ENCODE peak calls at places on chromosomes 13 and 19, in ten cellular contexts. M, O, R, B, K, E, P, A, J and V are unnamed samples.

GRCh38 chr19:15869109-15869555 is 28.7 kb downstream of the CYP4F2 start:
- DNase-seq in M (peak; percentile 35), O (peak; percentile 2), R (peak; percentile 46), B (peak; percentile 21), K (no peak), E (no peak), P (peak; percentile 27), A (peak; percentile 19), J (no peak), V (no peak)

GRCh38 chr13:83223546-83223945 is 658.7 kb downstream of the SLITRK1 start:
- DNase-seq in M (no peak), O (no peak), R (no peak), B (no peak), K (no peak), E (no peak), P (no peak), A (no peak), J (no peak), V (no peak)

GRCh38 chr19:1856345-1856697 is 7.1 kb downstream of the KLF16 start:
- DNase-seq in M (peak; percentile 31), O (no peak), R (no peak), B (no peak), K (no peak), E (no peak), P (no peak), A (no peak), J (no peak), V (no peak)

GRCh38 chr19:29454109-29454508 is 71.7 kb upstream of the VSTM2B start:
- DNase-seq in M (no peak), O (no peak), R (no peak), B (no peak), K (no peak), E (no peak), P (no peak), A (no peak), J (no peak), V (peak; percentile 12)

GRCh38 chr13:101785858-101786257 is 333.4 kb downstream of the ITGBL1 start:
- DNase-seq in M (peak; percentile 1), O (no peak), R (peak; percentile 77), B (no peak), K (no peak), E (peak; percentile 72), P (no peak), A (no peak), J (peak; percentile 14), V (no peak)

GRCh38 chr19:36023432-36023831 is 9.2 kb downstream of the CLIP3 start:
- DNase-seq in M (no peak), O (no peak), R (no peak), B (no peak), K (no peak), E (no peak), P (no peak), A (no peak), J (no peak), V (no peak)

GRCh38 chr19:48868196-48868886 is at the start of gene PLEKHA4:
- DNase-seq in M (no peak), O (peak; percentile 65), R (no peak), B (peak; percentile 52), K (peak; percentile 88), E (peak; percentile 57), P (peak; percentile 68), A (peak; percentile 80), J (peak; percentile 81), V (peak; percentile 64)

GRCh38 chr13:112748947-112749346 is 59.1 kb downstream of the ATP11A start:
- DNase-seq in M (no peak), O (peak; percentile 70), R (no peak), B (no peak), K (no peak), E (no peak), P (peak; percentile 73), A (peak; percentile 61), J (peak; percentile 69), V (no peak)

GRCh38 chr19:16920816-16921529 is 32.2 kb downstream of the F2RL3 start:
- DNase-seq in M (no peak), O (no peak), R (no peak), B (no peak), K (no peak), E (no peak), P (peak; percentile 90), A (no peak), J (no peak), V (no peak)

GRCh38 chr19:16470911-16471811 is 609 bp downstream of the EPS15L1 start:
- DNase-seq in M (peak; percentile 51), O (no peak), R (peak; percentile 65), B (peak; percentile 56), K (no peak), E (no peak), P (no peak), A (no peak), J (peak; percentile 25), V (no peak)

GRCh38 chr13:87999141-87999765 is 328.1 kb downstream of the SLITRK5 start:
- DNase-seq in M (no peak), O (no peak), R (no peak), B (no peak), K (no peak), E (no peak), P (no peak), A (no peak), J (no peak), V (no peak)

GRCh38 chr13:26941345-26942174 is 181.0 kb upstream of the GPR12 start:
- DNase-seq in M (no peak), O (no peak), R (no peak), B (no peak), K (no peak), E (no peak), P (no peak), A (no peak), J (no peak), V (no peak)

GRCh38 chr19:13492128-13492527 is 14.2 kb downstream of the CACNA1A start:
- DNase-seq in M (no peak), O (no peak), R (peak; percentile 67), B (no peak), K (no peak), E (no peak), P (no peak), A (no peak), J (no peak), V (no peak)

GRCh38 chr19:31675187-31675913 is 326.1 kb upstream of the TSHZ3 start:
- DNase-seq in M (no peak), O (no peak), R (no peak), B (no peak), K (no peak), E (no peak), P (no peak), A (no peak), J (no peak), V (no peak)

GRCh38 chr13:64704121-64704520 is 2526.0 kb downstream of the PCDH9 start:
- DNase-seq in M (no peak), O (no peak), R (no peak), B (no peak), K (no peak), E (no peak), P (no peak), A (no peak), J (no peak), V (no peak)

GRCh38 chr19:49106648-49107135 is 7.5 kb upstream of the LIN7B start:
- DNase-seq in M (peak; percentile 73), O (peak; percentile 56), R (peak; percentile 81), B (no peak), K (peak; percentile 66), E (peak; percentile 81), P (peak; percentile 61), A (no peak), J (peak; percentile 62), V (peak; percentile 78)

GRCh38 chr19:10078329-10078728 is 7.8 kb upstream of the SHFL start:
- DNase-seq in M (no peak), O (no peak), R (no peak), B (no peak), K (no peak), E (no peak), P (no peak), A (no peak), J (no peak), V (no peak)

GRCh38 chr13:85549819-85550218 is 249.4 kb downstream of the SLITRK6 start:
- DNase-seq in M (no peak), O (no peak), R (no peak), B (no peak), K (no peak), E (no peak), P (no peak), A (no peak), J (no peak), V (no peak)

DNA sequence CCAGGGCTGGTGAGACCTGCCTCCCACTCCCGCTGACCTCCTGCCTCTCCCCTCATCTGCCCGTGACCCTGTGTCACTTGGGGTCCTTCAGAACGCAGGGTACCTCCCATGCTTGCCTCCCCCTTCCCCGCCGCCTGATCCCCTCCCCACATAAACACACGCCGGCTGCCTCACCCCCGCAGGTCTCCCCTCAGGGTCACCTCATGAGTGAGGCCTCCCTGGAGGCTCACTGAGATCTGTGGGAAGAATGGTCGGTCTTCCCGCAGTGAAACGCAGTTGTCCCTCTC is 37.1 kb downstream of the FAM124A start:
- DNase-seq in M (no peak), O (no peak), R (no peak), B (no peak), K (no peak), E (no peak), P (no peak), A (no peak), J (no peak), V (no peak)
- H3K4me1 ChIP-seq in M (peaks cover under 1% of the 10 kb centered on the region), O (peaks cover 3% of the 10 kb centered on the region), R (peaks cover 42% of the 10 kb centered on the region), B (no peaks in the 10 kb centered on the region), K (no peaks in the 10 kb centered on the region), E (peaks cover 3% of the 10 kb centered on the region), P (peaks cover under 1% of the 10 kb centered on the region), A (no peaks in the 10 kb centered on the region), J (peaks cover 16% of the 10 kb centered on the region), V (no peaks in the 10 kb centered on the region)

GRCh38 chr19:38004100-38004504 is 97.1 kb downstream of the SIPA1L3 start:
- DNase-seq in M (no peak), O (no peak), R (no peak), B (no peak), K (no peak), E (no peak), P (no peak), A (no peak), J (no peak), V (no peak)
- TF ChIP-seq CTCF in M (no peak), O (no peak), R (no peak), B (no peak), K (no peak), E (no peak), P (no peak), A (no peak), J (no peak), V (no peak)

GRCh38 chr19:45558399-45558878 is 26.2 kb downstream of the OPA3 start:
- DNase-seq in M (peak; percentile 92), O (peak; percentile 64), R (peak; percentile 93), B (peak; percentile 34), K (no peak), E (peak; percentile 82), P (peak; percentile 57), A (no peak), J (no peak), V (peak; percentile 74)
- H3K4me1 ChIP-seq in M (peaks cover 36% of the 10 kb centered on the region), O (no peaks in the 10 kb centered on the region), R (peaks cover 7% of the 10 kb centered on the region), B (no peaks in the 10 kb centered on the region), K (no peaks in the 10 kb centered on the region), E (no peaks in the 10 kb centered on the region), P (no peaks in the 10 kb centered on the region), A (no peaks in the 10 kb centered on the region), J (peaks cover 19% of the 10 kb centered on the region), V (peaks cover 21% of the 10 kb centered on the region)

DNA sequence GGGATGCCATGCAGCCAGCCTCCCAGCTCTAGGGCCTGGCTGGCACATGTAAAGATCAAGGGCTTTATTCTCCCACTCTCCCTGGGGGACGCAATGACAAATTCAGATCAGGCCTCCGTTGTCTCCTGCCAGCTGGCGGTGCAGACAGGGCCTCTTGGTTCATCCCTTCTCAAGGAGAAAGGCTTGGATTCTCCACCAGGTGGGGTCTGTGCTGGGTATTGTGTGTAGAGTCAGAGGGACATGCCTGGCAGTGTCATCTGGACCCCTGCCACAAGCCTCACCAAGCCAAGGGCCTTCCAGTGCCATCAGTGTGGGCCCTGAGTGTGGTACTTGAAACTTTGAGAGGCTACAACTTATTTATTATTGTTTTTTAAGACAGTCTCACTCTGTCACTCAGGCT is 8.4 kb upstream of the PTPRS start:
- DNase-seq in M (no peak), O (no peak), R (peak; percentile 51), B (no peak), K (no peak), E (no peak), P (no peak), A (no peak), J (no peak), V (no peak)
- TF ChIP-seq CTCF in M (no peak), O (no peak), R (peak; percentile 44), B (no peak), K (no peak), E (peak; percentile 49), P (no peak), A (no peak), J (no peak), V (no peak)